ENCODE peak calls at places on chromosomes 2 and 18, in nine cellular contexts. One of them, this sample, is unnamed.

GRCh38 chr18:32777049-32777448 is 4.2 kb upstream of the KLHL14 start:
- DNase-seq in COR-L47: no peak
- DNase-seq in nephron progenitor cell: no peak
- DNase-seq in mammary epithelial cell: peak
- DNase-seq in H1: no peak
- DNase-seq in activated T-cell treated with anti-CD3 and anti-CD28 coated beads for 4 hours: no peak
- DNase-seq in LoVo: no peak
- DNase-seq in H54: no peak
- DNase-seq in ELF-1: no peak
- DNase-seq in this sample: no peak

GRCh38 chr2:111898703-111899514 is 502 bp downstream of the MERTK start:
- DNase-seq in COR-L47: no peak
- DNase-seq in nephron progenitor cell: no peak
- DNase-seq in mammary epithelial cell: no peak
- DNase-seq in H1: no peak
- DNase-seq in activated T-cell treated with anti-CD3 and anti-CD28 coated beads for 4 hours: no peak
- DNase-seq in LoVo: no peak
- DNase-seq in H54: no peak
- DNase-seq in ELF-1: peak
- DNase-seq in this sample: peak

GRCh38 chr18:74699455-74699854 is 101.8 kb downstream of the ZNF407 start:
- DNase-seq in COR-L47: no peak
- DNase-seq in nephron progenitor cell: no peak
- DNase-seq in mammary epithelial cell: no peak
- DNase-seq in H1: no peak
- DNase-seq in activated T-cell treated with anti-CD3 and anti-CD28 coated beads for 4 hours: no peak
- DNase-seq in LoVo: no peak
- DNase-seq in H54: no peak
- DNase-seq in ELF-1: no peak
- DNase-seq in this sample: no peak

GRCh38 chr2:10788855-10789254 is 23.7 kb downstream of the PDIA6 start:
- DNase-seq in COR-L47: no peak
- DNase-seq in nephron progenitor cell: no peak
- DNase-seq in mammary epithelial cell: no peak
- DNase-seq in H1: no peak
- DNase-seq in activated T-cell treated with anti-CD3 and anti-CD28 coated beads for 4 hours: no peak
- DNase-seq in LoVo: no peak
- DNase-seq in H54: no peak
- DNase-seq in ELF-1: no peak
- DNase-seq in this sample: no peak

GRCh38 chr2:126877041-126877440 is 21.6 kb upstream of the TEX51 start:
- DNase-seq in COR-L47: no peak
- DNase-seq in nephron progenitor cell: no peak
- DNase-seq in mammary epithelial cell: no peak
- DNase-seq in H1: no peak
- DNase-seq in activated T-cell treated with anti-CD3 and anti-CD28 coated beads for 4 hours: no peak
- DNase-seq in LoVo: no peak
- DNase-seq in H54: no peak
- DNase-seq in ELF-1: no peak
- DNase-seq in this sample: no peak

GRCh38 chr18:48445540-48445939 is 36.4 kb upstream of the ZBTB7C start:
- DNase-seq in COR-L47: peak
- DNase-seq in nephron progenitor cell: peak
- DNase-seq in mammary epithelial cell: peak
- DNase-seq in H1: peak
- DNase-seq in activated T-cell treated with anti-CD3 and anti-CD28 coated beads for 4 hours: peak
- DNase-seq in LoVo: peak
- DNase-seq in H54: peak
- DNase-seq in ELF-1: peak
- DNase-seq in this sample: peak

GRCh38 chr2:240646061-240646899 is 21.0 kb downstream of the GPR35 start:
- DNase-seq in COR-L47: no peak
- DNase-seq in nephron progenitor cell: no peak
- DNase-seq in mammary epithelial cell: no peak
- DNase-seq in H1: peak
- DNase-seq in activated T-cell treated with anti-CD3 and anti-CD28 coated beads for 4 hours: no peak
- DNase-seq in LoVo: no peak
- DNase-seq in H54: no peak
- DNase-seq in ELF-1: no peak
- DNase-seq in this sample: no peak

GRCh38 chr2:46963961-46964673 is 48.5 kb upstream of the MCFD2 start:
- DNase-seq in COR-L47: no peak
- DNase-seq in nephron progenitor cell: no peak
- DNase-seq in mammary epithelial cell: peak
- DNase-seq in H1: no peak
- DNase-seq in activated T-cell treated with anti-CD3 and anti-CD28 coated beads for 4 hours: no peak
- DNase-seq in LoVo: no peak
- DNase-seq in H54: peak
- DNase-seq in ELF-1: no peak
- DNase-seq in this sample: no peak

GRCh38 chr18:58858591-58859468 is 5.8 kb upstream of the ZNF532 start:
- DNase-seq in COR-L47: no peak
- DNase-seq in nephron progenitor cell: no peak
- DNase-seq in mammary epithelial cell: no peak
- DNase-seq in H1: no peak
- DNase-seq in activated T-cell treated with anti-CD3 and anti-CD28 coated beads for 4 hours: no peak
- DNase-seq in LoVo: no peak
- DNase-seq in H54: no peak
- DNase-seq in ELF-1: no peak
- DNase-seq in this sample: peak

GRCh38 chr2:45119038-45119437 is 109.8 kb upstream of the SIX2 start:
- DNase-seq in COR-L47: no peak
- DNase-seq in nephron progenitor cell: no peak
- DNase-seq in mammary epithelial cell: peak
- DNase-seq in H1: no peak
- DNase-seq in activated T-cell treated with anti-CD3 and anti-CD28 coated beads for 4 hours: no peak
- DNase-seq in LoVo: no peak
- DNase-seq in H54: peak
- DNase-seq in ELF-1: no peak
- DNase-seq in this sample: no peak

GRCh38 chr2:134498654-134499053 is 220.1 kb downstream of the TMEM163 start:
- DNase-seq in COR-L47: no peak
- DNase-seq in nephron progenitor cell: no peak
- DNase-seq in mammary epithelial cell: no peak
- DNase-seq in H1: no peak
- DNase-seq in activated T-cell treated with anti-CD3 and anti-CD28 coated beads for 4 hours: no peak
- DNase-seq in LoVo: no peak
- DNase-seq in H54: no peak
- DNase-seq in ELF-1: no peak
- DNase-seq in this sample: peak

GRCh38 chr18:43622024-43622423 is 344.7 kb upstream of the SYT4 start:
- DNase-seq in COR-L47: no peak
- DNase-seq in nephron progenitor cell: no peak
- DNase-seq in mammary epithelial cell: no peak
- DNase-seq in H1: no peak
- DNase-seq in activated T-cell treated with anti-CD3 and anti-CD28 coated beads for 4 hours: no peak
- DNase-seq in LoVo: no peak
- DNase-seq in H54: no peak
- DNase-seq in ELF-1: no peak
- DNase-seq in this sample: no peak

GRCh38 chr2:160592993-160593392 is 99.4 kb upstream of the RBMS1 start:
- DNase-seq in COR-L47: no peak
- DNase-seq in nephron progenitor cell: no peak
- DNase-seq in mammary epithelial cell: no peak
- DNase-seq in H1: no peak
- DNase-seq in activated T-cell treated with anti-CD3 and anti-CD28 coated beads for 4 hours: no peak
- DNase-seq in LoVo: no peak
- DNase-seq in H54: no peak
- DNase-seq in ELF-1: no peak
- DNase-seq in this sample: no peak

GRCh38 chr2:28628987-28629386 is 122.6 kb upstream of the PPP1CB start:
- DNase-seq in COR-L47: no peak
- DNase-seq in nephron progenitor cell: no peak
- DNase-seq in mammary epithelial cell: no peak
- DNase-seq in H1: no peak
- DNase-seq in activated T-cell treated with anti-CD3 and anti-CD28 coated beads for 4 hours: no peak
- DNase-seq in LoVo: no peak
- DNase-seq in H54: no peak
- DNase-seq in ELF-1: no peak
- DNase-seq in this sample: no peak

GRCh38 chr2:26715528-26716270 is 23.2 kb downstream of the KCNK3 start:
- DNase-seq in COR-L47: no peak
- DNase-seq in nephron progenitor cell: no peak
- DNase-seq in mammary epithelial cell: no peak
- DNase-seq in H1: no peak
- DNase-seq in activated T-cell treated with anti-CD3 and anti-CD28 coated beads for 4 hours: no peak
- DNase-seq in LoVo: no peak
- DNase-seq in H54: no peak
- DNase-seq in ELF-1: no peak
- DNase-seq in this sample: no peak

GRCh38 chr2:233107011-233107410 is 46.9 kb downstream of the INPP5D start:
- DNase-seq in COR-L47: no peak
- DNase-seq in nephron progenitor cell: no peak
- DNase-seq in mammary epithelial cell: no peak
- DNase-seq in H1: no peak
- DNase-seq in activated T-cell treated with anti-CD3 and anti-CD28 coated beads for 4 hours: no peak
- DNase-seq in LoVo: no peak
- DNase-seq in H54: no peak
- DNase-seq in ELF-1: no peak
- DNase-seq in this sample: no peak

GRCh38 chr2:195121341-195121740 is 535.7 kb upstream of the SLC39A10 start:
- DNase-seq in COR-L47: no peak
- DNase-seq in nephron progenitor cell: no peak
- DNase-seq in mammary epithelial cell: no peak
- DNase-seq in H1: no peak
- DNase-seq in activated T-cell treated with anti-CD3 and anti-CD28 coated beads for 4 hours: no peak
- DNase-seq in LoVo: no peak
- DNase-seq in H54: no peak
- DNase-seq in ELF-1: no peak
- DNase-seq in this sample: no peak

GRCh38 chr18:48230459-48231113 is 178.6 kb downstream of the ZBTB7C start:
- DNase-seq in COR-L47: peak
- DNase-seq in nephron progenitor cell: peak
- DNase-seq in mammary epithelial cell: peak
- DNase-seq in H1: peak
- DNase-seq in activated T-cell treated with anti-CD3 and anti-CD28 coated beads for 4 hours: no peak
- DNase-seq in LoVo: peak
- DNase-seq in H54: peak
- DNase-seq in ELF-1: peak
- DNase-seq in this sample: peak

GRCh38 chr2:205931388-205931787 is 154.6 kb downstream of the INO80D start:
- DNase-seq in COR-L47: no peak
- DNase-seq in nephron progenitor cell: no peak
- DNase-seq in mammary epithelial cell: no peak
- DNase-seq in H1: no peak
- DNase-seq in activated T-cell treated with anti-CD3 and anti-CD28 coated beads for 4 hours: no peak
- DNase-seq in LoVo: no peak
- DNase-seq in H54: no peak
- DNase-seq in ELF-1: no peak
- DNase-seq in this sample: no peak

GRCh38 chr2:24642351-24642750 is 150.8 kb downstream of the PTRHD1 start:
- DNase-seq in COR-L47: peak
- DNase-seq in nephron progenitor cell: no peak
- DNase-seq in mammary epithelial cell: no peak
- DNase-seq in H1: no peak
- DNase-seq in activated T-cell treated with anti-CD3 and anti-CD28 coated beads for 4 hours: no peak
- DNase-seq in LoVo: no peak
- DNase-seq in H54: no peak
- DNase-seq in ELF-1: no peak
- DNase-seq in this sample: no peak

GRCh38 chr2:207990784-207991183 is 34.5 kb downstream of the PLEKHM3 start:
- DNase-seq in COR-L47: no peak
- DNase-seq in nephron progenitor cell: no peak
- DNase-seq in mammary epithelial cell: no peak
- DNase-seq in H1: no peak
- DNase-seq in activated T-cell treated with anti-CD3 and anti-CD28 coated beads for 4 hours: no peak
- DNase-seq in LoVo: no peak
- DNase-seq in H54: no peak
- DNase-seq in ELF-1: no peak
- DNase-seq in this sample: no peak

GRCh38 chr2:37387143-37387835 is 42.9 kb downstream of the QPCT start:
- DNase-seq in COR-L47: no peak
- DNase-seq in nephron progenitor cell: no peak
- DNase-seq in mammary epithelial cell: peak
- DNase-seq in H1: peak
- DNase-seq in activated T-cell treated with anti-CD3 and anti-CD28 coated beads for 4 hours: no peak
- DNase-seq in LoVo: no peak
- DNase-seq in H54: no peak
- DNase-seq in ELF-1: no peak
- DNase-seq in this sample: no peak

GRCh38 chr18:44958450-44958849 is 277.8 kb downstream of the SETBP1 start:
- DNase-seq in COR-L47: no peak
- DNase-seq in nephron progenitor cell: no peak
- DNase-seq in mammary epithelial cell: peak
- DNase-seq in H1: no peak
- DNase-seq in activated T-cell treated with anti-CD3 and anti-CD28 coated beads for 4 hours: no peak
- DNase-seq in LoVo: no peak
- DNase-seq in H54: no peak
- DNase-seq in ELF-1: no peak
- DNase-seq in this sample: no peak

GRCh38 chr2:170360546-170361358 is 182.8 kb downstream of the MYO3B start:
- DNase-seq in COR-L47: no peak
- DNase-seq in nephron progenitor cell: no peak
- DNase-seq in mammary epithelial cell: no peak
- DNase-seq in H1: no peak
- DNase-seq in activated T-cell treated with anti-CD3 and anti-CD28 coated beads for 4 hours: no peak
- DNase-seq in LoVo: no peak
- DNase-seq in H54: no peak
- DNase-seq in ELF-1: no peak
- DNase-seq in this sample: no peak

GRCh38 chr2:43218221-43218549 is 8.2 kb downstream of the ZFP36L2 start:
- DNase-seq in COR-L47: no peak
- DNase-seq in nephron progenitor cell: no peak
- DNase-seq in mammary epithelial cell: no peak
- DNase-seq in H1: no peak
- DNase-seq in activated T-cell treated with anti-CD3 and anti-CD28 coated beads for 4 hours: no peak
- DNase-seq in LoVo: no peak
- DNase-seq in H54: no peak
- DNase-seq in ELF-1: no peak
- DNase-seq in this sample: no peak

GRCh38 chr18:58520964-58521363 is 107.9 kb downstream of the ALPK2 start:
- DNase-seq in COR-L47: no peak
- DNase-seq in nephron progenitor cell: no peak
- DNase-seq in mammary epithelial cell: peak
- DNase-seq in H1: no peak
- DNase-seq in activated T-cell treated with anti-CD3 and anti-CD28 coated beads for 4 hours: no peak
- DNase-seq in LoVo: no peak
- DNase-seq in H54: peak
- DNase-seq in ELF-1: no peak
- DNase-seq in this sample: no peak

GRCh38 chr2:181657379-181657778 is 474 bp upstream of the CERKL start:
- DNase-seq in COR-L47: no peak
- DNase-seq in nephron progenitor cell: no peak
- DNase-seq in mammary epithelial cell: no peak
- DNase-seq in H1: peak
- DNase-seq in activated T-cell treated with anti-CD3 and anti-CD28 coated beads for 4 hours: no peak
- DNase-seq in LoVo: no peak
- DNase-seq in H54: no peak
- DNase-seq in ELF-1: peak
- DNase-seq in this sample: no peak

GRCh38 chr2:182827182-182827879 is 39.1 kb downstream of the FRZB start:
- DNase-seq in COR-L47: no peak
- DNase-seq in nephron progenitor cell: no peak
- DNase-seq in mammary epithelial cell: no peak
- DNase-seq in H1: no peak
- DNase-seq in activated T-cell treated with anti-CD3 and anti-CD28 coated beads for 4 hours: no peak
- DNase-seq in LoVo: no peak
- DNase-seq in H54: no peak
- DNase-seq in ELF-1: no peak
- DNase-seq in this sample: no peak

GRCh38 chr2:65377556-65378307 is 54.7 kb downstream of the SPRED2 start:
- DNase-seq in COR-L47: no peak
- DNase-seq in nephron progenitor cell: no peak
- DNase-seq in mammary epithelial cell: peak
- DNase-seq in H1: no peak
- DNase-seq in activated T-cell treated with anti-CD3 and anti-CD28 coated beads for 4 hours: no peak
- DNase-seq in LoVo: peak
- DNase-seq in H54: peak
- DNase-seq in ELF-1: peak
- DNase-seq in this sample: no peak

GRCh38 chr2:100178085-100178788 is 35.8 kb upstream of the AFF3 start:
- DNase-seq in COR-L47: no peak
- DNase-seq in nephron progenitor cell: peak
- DNase-seq in mammary epithelial cell: peak
- DNase-seq in H1: peak
- DNase-seq in activated T-cell treated with anti-CD3 and anti-CD28 coated beads for 4 hours: no peak
- DNase-seq in LoVo: peak
- DNase-seq in H54: peak
- DNase-seq in ELF-1: peak
- DNase-seq in this sample: no peak

GRCh38 chr18:79871481-79872091 is 73.8 kb downstream of the KCNG2 start:
- DNase-seq in COR-L47: no peak
- DNase-seq in nephron progenitor cell: no peak
- DNase-seq in mammary epithelial cell: no peak
- DNase-seq in H1: no peak
- DNase-seq in activated T-cell treated with anti-CD3 and anti-CD28 coated beads for 4 hours: no peak
- DNase-seq in LoVo: no peak
- DNase-seq in H54: no peak
- DNase-seq in ELF-1: no peak
- DNase-seq in this sample: no peak

This sample was measured in ureter.